ENCODE peak calls at places on chromosomes 6 and 20, in five cellular contexts. One of them, this sample, is unnamed.

GRCh38 chr6:88840806-88841539 is 122.4 kb downstream of the RNGTT start:
- DNase-seq in hypothalamus: no peak
- DNase-seq in stimulated activated naive B cell treated with anti-CD40 and anti-IgM and Interleukin-4, amounts not matched to agents 10 μg/mL and 1 μg/mL and 100 μg/mL, for 72 hours: no peak
- DNase-seq in CD8-positive, alpha-beta T cell: no peak
- DNase-seq in posterior cingulate gyrus: no peak
- DNase-seq in this sample: no peak

GRCh38 chr6:54598787-54599309 is 247.7 kb upstream of the FAM83B start:
- DNase-seq in hypothalamus: no peak
- DNase-seq in stimulated activated naive B cell treated with anti-CD40 and anti-IgM and Interleukin-4, amounts not matched to agents 10 μg/mL and 1 μg/mL and 100 μg/mL, for 72 hours: no peak
- DNase-seq in CD8-positive, alpha-beta T cell: no peak
- DNase-seq in posterior cingulate gyrus: no peak
- DNase-seq in this sample: no peak

GRCh38 chr20:62422636-62423325 is 4.6 kb downstream of the RBBP8NL start:
- DNase-seq in hypothalamus: no peak
- DNase-seq in stimulated activated naive B cell treated with anti-CD40 and anti-IgM and Interleukin-4, amounts not matched to agents 10 μg/mL and 1 μg/mL and 100 μg/mL, for 72 hours: no peak
- DNase-seq in CD8-positive, alpha-beta T cell: no peak
- DNase-seq in posterior cingulate gyrus: no peak
- DNase-seq in this sample: no peak

GRCh38 chr20:62584671-62585512 is 57.4 kb upstream of the SLCO4A1 start:
- DNase-seq in hypothalamus: no peak
- DNase-seq in stimulated activated naive B cell treated with anti-CD40 and anti-IgM and Interleukin-4, amounts not matched to agents 10 μg/mL and 1 μg/mL and 100 μg/mL, for 72 hours: no peak
- DNase-seq in CD8-positive, alpha-beta T cell: no peak
- DNase-seq in posterior cingulate gyrus: no peak
- DNase-seq in this sample: no peak

GRCh38 chr20:63497138-63497945 is 1.5 kb downstream of the EEF1A2 start:
- DNase-seq in hypothalamus: no peak
- DNase-seq in stimulated activated naive B cell treated with anti-CD40 and anti-IgM and Interleukin-4, amounts not matched to agents 10 μg/mL and 1 μg/mL and 100 μg/mL, for 72 hours: no peak
- DNase-seq in CD8-positive, alpha-beta T cell: no peak
- DNase-seq in posterior cingulate gyrus: peak
- DNase-seq in this sample: no peak

GRCh38 chr6:68240731-68241130 is 394.4 kb upstream of the ADGRB3 start:
- DNase-seq in hypothalamus: no peak
- DNase-seq in stimulated activated naive B cell treated with anti-CD40 and anti-IgM and Interleukin-4, amounts not matched to agents 10 μg/mL and 1 μg/mL and 100 μg/mL, for 72 hours: no peak
- DNase-seq in CD8-positive, alpha-beta T cell: no peak
- DNase-seq in posterior cingulate gyrus: no peak
- DNase-seq in this sample: no peak

GRCh38 chr6:130366011-130366963 is at the start of gene TMEM200A:
- DNase-seq in hypothalamus: peak
- DNase-seq in stimulated activated naive B cell treated with anti-CD40 and anti-IgM and Interleukin-4, amounts not matched to agents 10 μg/mL and 1 μg/mL and 100 μg/mL, for 72 hours: no peak
- DNase-seq in CD8-positive, alpha-beta T cell: no peak
- DNase-seq in posterior cingulate gyrus: peak
- DNase-seq in this sample: no peak

GRCh38 chr6:111187874-111188273 is 100.6 kb downstream of the SLC16A10 start:
- DNase-seq in hypothalamus: no peak
- DNase-seq in stimulated activated naive B cell treated with anti-CD40 and anti-IgM and Interleukin-4, amounts not matched to agents 10 μg/mL and 1 μg/mL and 100 μg/mL, for 72 hours: no peak
- DNase-seq in CD8-positive, alpha-beta T cell: no peak
- DNase-seq in posterior cingulate gyrus: no peak
- DNase-seq in this sample: no peak

GRCh38 chr6:13709698-13710551 is 1.7 kb downstream of the RANBP9 start:
- DNase-seq in hypothalamus: no peak
- DNase-seq in stimulated activated naive B cell treated with anti-CD40 and anti-IgM and Interleukin-4, amounts not matched to agents 10 μg/mL and 1 μg/mL and 100 μg/mL, for 72 hours: no peak
- DNase-seq in CD8-positive, alpha-beta T cell: no peak
- DNase-seq in posterior cingulate gyrus: no peak
- DNase-seq in this sample: peak

GRCh38 chr6:29892696-29893095 is 49.6 kb upstream of the HLA-A start:
- DNase-seq in hypothalamus: no peak
- DNase-seq in stimulated activated naive B cell treated with anti-CD40 and anti-IgM and Interleukin-4, amounts not matched to agents 10 μg/mL and 1 μg/mL and 100 μg/mL, for 72 hours: no peak
- DNase-seq in CD8-positive, alpha-beta T cell: no peak
- DNase-seq in posterior cingulate gyrus: no peak
- DNase-seq in this sample: no peak

GRCh38 chr20:58719258-58719657 is 26.7 kb downstream of the NPEPL1 start:
- DNase-seq in hypothalamus: no peak
- DNase-seq in stimulated activated naive B cell treated with anti-CD40 and anti-IgM and Interleukin-4, amounts not matched to agents 10 μg/mL and 1 μg/mL and 100 μg/mL, for 72 hours: no peak
- DNase-seq in CD8-positive, alpha-beta T cell: no peak
- DNase-seq in posterior cingulate gyrus: peak
- DNase-seq in this sample: no peak

GRCh38 chr20:46268131-46268611 is 40.1 kb downstream of the CDH22 start:
- DNase-seq in hypothalamus: no peak
- DNase-seq in stimulated activated naive B cell treated with anti-CD40 and anti-IgM and Interleukin-4, amounts not matched to agents 10 μg/mL and 1 μg/mL and 100 μg/mL, for 72 hours: no peak
- DNase-seq in CD8-positive, alpha-beta T cell: no peak
- DNase-seq in posterior cingulate gyrus: no peak
- DNase-seq in this sample: no peak

GRCh38 chr6:119856136-119856535 is 506.6 kb upstream of the MAN1A1 start:
- DNase-seq in hypothalamus: no peak
- DNase-seq in stimulated activated naive B cell treated with anti-CD40 and anti-IgM and Interleukin-4, amounts not matched to agents 10 μg/mL and 1 μg/mL and 100 μg/mL, for 72 hours: no peak
- DNase-seq in CD8-positive, alpha-beta T cell: no peak
- DNase-seq in posterior cingulate gyrus: no peak
- DNase-seq in this sample: peak

GRCh38 chr6:63565058-63565726 is 7.1 kb upstream of the LOC128125822 start:
- DNase-seq in hypothalamus: no peak
- DNase-seq in stimulated activated naive B cell treated with anti-CD40 and anti-IgM and Interleukin-4, amounts not matched to agents 10 μg/mL and 1 μg/mL and 100 μg/mL, for 72 hours: no peak
- DNase-seq in CD8-positive, alpha-beta T cell: no peak
- DNase-seq in posterior cingulate gyrus: no peak
- DNase-seq in this sample: no peak

GRCh38 chr6:22657341-22657985 is 88.1 kb downstream of the HDGFL1 start:
- DNase-seq in hypothalamus: peak
- DNase-seq in stimulated activated naive B cell treated with anti-CD40 and anti-IgM and Interleukin-4, amounts not matched to agents 10 μg/mL and 1 μg/mL and 100 μg/mL, for 72 hours: no peak
- DNase-seq in CD8-positive, alpha-beta T cell: no peak
- DNase-seq in posterior cingulate gyrus: no peak
- DNase-seq in this sample: no peak

GRCh38 chr20:32278199-32278643 is 770 bp downstream of the KIF3B start:
- DNase-seq in hypothalamus: no peak
- DNase-seq in stimulated activated naive B cell treated with anti-CD40 and anti-IgM and Interleukin-4, amounts not matched to agents 10 μg/mL and 1 μg/mL and 100 μg/mL, for 72 hours: peak
- DNase-seq in CD8-positive, alpha-beta T cell: no peak
- DNase-seq in posterior cingulate gyrus: no peak
- DNase-seq in this sample: peak

GRCh38 chr20:54694516-54694915 is 219.1 kb downstream of the DOK5 start:
- DNase-seq in hypothalamus: no peak
- DNase-seq in stimulated activated naive B cell treated with anti-CD40 and anti-IgM and Interleukin-4, amounts not matched to agents 10 μg/mL and 1 μg/mL and 100 μg/mL, for 72 hours: no peak
- DNase-seq in CD8-positive, alpha-beta T cell: no peak
- DNase-seq in posterior cingulate gyrus: no peak
- DNase-seq in this sample: no peak

GRCh38 chr6:32627831-32628230 is 9.4 kb upstream of the HLA-DQA1 start:
- DNase-seq in hypothalamus: no peak
- DNase-seq in stimulated activated naive B cell treated with anti-CD40 and anti-IgM and Interleukin-4, amounts not matched to agents 10 μg/mL and 1 μg/mL and 100 μg/mL, for 72 hours: peak
- DNase-seq in CD8-positive, alpha-beta T cell: no peak
- DNase-seq in posterior cingulate gyrus: no peak
- DNase-seq in this sample: no peak

GRCh38 chr20:17626217-17627007 is 55.6 kb downstream of the RRBP1 start:
- DNase-seq in hypothalamus: no peak
- DNase-seq in stimulated activated naive B cell treated with anti-CD40 and anti-IgM and Interleukin-4, amounts not matched to agents 10 μg/mL and 1 μg/mL and 100 μg/mL, for 72 hours: no peak
- DNase-seq in CD8-positive, alpha-beta T cell: no peak
- DNase-seq in posterior cingulate gyrus: peak
- DNase-seq in this sample: no peak

GRCh38 chr6:84599991-84600390 is 164.4 kb downstream of the TBX18 start:
- DNase-seq in hypothalamus: no peak
- DNase-seq in stimulated activated naive B cell treated with anti-CD40 and anti-IgM and Interleukin-4, amounts not matched to agents 10 μg/mL and 1 μg/mL and 100 μg/mL, for 72 hours: no peak
- DNase-seq in CD8-positive, alpha-beta T cell: no peak
- DNase-seq in posterior cingulate gyrus: no peak
- DNase-seq in this sample: no peak

GRCh38 chr6:147126618-147127022 is 77.6 kb upstream of the STXBP5 start:
- DNase-seq in hypothalamus: no peak
- DNase-seq in stimulated activated naive B cell treated with anti-CD40 and anti-IgM and Interleukin-4, amounts not matched to agents 10 μg/mL and 1 μg/mL and 100 μg/mL, for 72 hours: no peak
- DNase-seq in CD8-positive, alpha-beta T cell: no peak
- DNase-seq in posterior cingulate gyrus: no peak
- DNase-seq in this sample: no peak

GRCh38 chr6:43760799-43761168 is 9.2 kb upstream of the VEGFA start:
- DNase-seq in hypothalamus: no peak
- DNase-seq in stimulated activated naive B cell treated with anti-CD40 and anti-IgM and Interleukin-4, amounts not matched to agents 10 μg/mL and 1 μg/mL and 100 μg/mL, for 72 hours: no peak
- DNase-seq in CD8-positive, alpha-beta T cell: no peak
- DNase-seq in posterior cingulate gyrus: peak
- DNase-seq in this sample: no peak

GRCh38 chr6:169250660-169251059 is 3.0 kb downstream of the THBS2 start:
- DNase-seq in hypothalamus: peak
- DNase-seq in stimulated activated naive B cell treated with anti-CD40 and anti-IgM and Interleukin-4, amounts not matched to agents 10 μg/mL and 1 μg/mL and 100 μg/mL, for 72 hours: no peak
- DNase-seq in CD8-positive, alpha-beta T cell: no peak
- DNase-seq in posterior cingulate gyrus: peak
- DNase-seq in this sample: no peak

GRCh38 chr6:121190122-121190521 is 144.2 kb downstream of the TBC1D32 start:
- DNase-seq in hypothalamus: no peak
- DNase-seq in stimulated activated naive B cell treated with anti-CD40 and anti-IgM and Interleukin-4, amounts not matched to agents 10 μg/mL and 1 μg/mL and 100 μg/mL, for 72 hours: no peak
- DNase-seq in CD8-positive, alpha-beta T cell: no peak
- DNase-seq in posterior cingulate gyrus: no peak
- DNase-seq in this sample: no peak